ENCODE peak calls at places on chromosomes 2 and 18, in eight cellular contexts. K, T, W, H, Z, N, R and I are unnamed samples.

GRCh38 chr2:166090346-166090745 is 37.5 kb downstream of the SCN1A start:
- DNase-seq in K (peak), T (peak), W (no peak), H (no peak), Z (no peak), N (no peak), R (no peak), I (no peak)

GRCh38 chr2:234502919-234503285 is 6.0 kb upstream of the ARL4C start:
- DNase-seq in K (peak), T (no peak), W (no peak), H (no peak), Z (no peak), N (no peak), R (no peak), I (no peak)

GRCh38 chr2:136327162-136327852 is 209.4 kb upstream of the CXCR4 start:
- DNase-seq in K (peak), T (no peak), W (no peak), H (no peak), Z (peak), N (no peak), R (no peak), I (peak)

GRCh38 chr2:158742536-158742935 is 52.6 kb upstream of the DAPL1 start:
- DNase-seq in K (no peak), T (no peak), W (no peak), H (no peak), Z (no peak), N (no peak), R (no peak), I (no peak)

GRCh38 chr2:109139002-109139401 is 10.0 kb downstream of the SH3RF3 start:
- DNase-seq in K (no peak), T (no peak), W (no peak), H (no peak), Z (no peak), N (no peak), R (no peak), I (no peak)

GRCh38 chr18:3454365-3455089 is 4.6 kb downstream of the TGIF1 start:
- DNase-seq in K (peak), T (peak), W (no peak), H (no peak), Z (peak), N (peak), R (no peak), I (no peak)

GRCh38 chr18:39345321-39345720 is 1779.7 kb upstream of the CELF4 start:
- DNase-seq in K (no peak), T (no peak), W (no peak), H (no peak), Z (no peak), N (no peak), R (no peak), I (no peak)

GRCh38 chr2:172109670-172110421 is 7.1 kb upstream of the DLX2 start:
- DNase-seq in K (no peak), T (no peak), W (no peak), H (no peak), Z (no peak), N (no peak), R (no peak), I (no peak)

GRCh38 chr2:138090330-138090729 is 126.1 kb downstream of the HNMT start:
- DNase-seq in K (peak), T (peak), W (no peak), H (no peak), Z (peak), N (peak), R (no peak), I (no peak)
- TF ChIP-seq CTCF in K (peak), T (peak), W (peak), H (peak), Z (peak), N (peak), R (no peak), I (peak)

DNA sequence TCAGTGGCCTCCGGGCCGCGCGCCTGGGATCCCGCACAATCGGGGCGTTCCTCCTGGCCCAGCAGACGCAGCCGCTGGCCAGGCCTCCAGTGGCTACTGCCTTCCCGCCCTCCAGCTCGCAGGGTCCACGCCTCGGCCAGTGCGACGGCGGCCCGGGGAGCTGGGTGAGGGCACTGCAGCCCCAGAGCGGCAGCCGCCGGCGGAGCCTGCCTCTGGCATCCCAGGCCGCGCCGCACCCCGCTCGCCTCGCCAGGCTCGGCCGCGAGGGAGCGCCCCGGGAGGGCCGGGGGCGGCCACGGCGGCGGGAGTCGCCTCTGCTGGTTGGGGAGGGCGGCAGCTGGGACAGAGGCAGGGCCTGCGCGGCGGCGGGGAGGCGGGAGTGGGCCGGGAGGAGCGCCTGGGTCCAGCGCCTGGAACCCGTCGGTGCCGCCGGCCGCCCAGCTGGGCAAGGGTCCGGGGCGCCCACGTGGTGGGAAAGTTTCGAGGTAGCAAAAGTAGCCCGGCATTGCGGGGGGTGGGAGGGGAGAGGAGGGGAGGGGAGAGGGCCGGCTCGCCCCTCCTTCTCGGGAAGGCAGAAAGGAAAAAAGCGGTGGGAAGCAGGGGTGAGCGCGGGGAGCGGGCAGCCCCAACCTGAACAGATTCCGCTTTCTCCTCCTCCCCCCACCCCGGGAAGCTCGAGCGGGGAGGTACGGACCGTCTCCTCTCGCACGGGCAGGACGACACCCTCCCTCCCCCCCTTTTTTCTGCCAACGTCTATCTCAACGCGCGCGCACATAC is 1.5 kb upstream of the INHBB start:
- DNase-seq in K (no peak), T (no peak), W (peak), H (peak), Z (no peak), N (no peak), R (no peak), I (no peak)
- TF ChIP-seq CTCF in K (no peak), T (no peak), W (peak), H (no peak), Z (no peak), N (no peak), R (no peak), I (no peak)

DNA sequence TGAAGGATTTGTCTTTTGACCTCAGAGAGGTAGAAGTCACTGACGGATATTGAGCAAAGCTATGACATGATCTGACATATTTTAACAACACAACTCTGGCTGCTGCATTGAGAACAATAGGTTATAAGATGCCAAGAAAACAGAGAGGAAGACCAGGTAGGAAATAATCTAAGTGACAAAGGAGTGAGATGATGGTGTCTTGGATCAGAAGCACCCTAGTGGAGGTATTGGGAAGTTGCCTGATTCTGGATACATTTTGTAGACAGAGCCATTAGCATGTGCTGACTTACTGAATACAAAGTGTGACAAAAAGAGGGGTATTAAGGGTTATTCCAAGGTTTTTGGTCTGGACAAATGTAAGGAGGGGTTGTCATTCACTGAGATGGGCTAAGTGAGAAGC is 1438.1 kb downstream of the DPP10 start:
- DNase-seq in K (peak), T (no peak), W (no peak), H (no peak), Z (no peak), N (no peak), R (no peak), I (no peak)
- TF ChIP-seq CTCF in K (no peak), T (no peak), W (no peak), H (no peak), Z (no peak), N (no peak), R (no peak), I (no peak)

GRCh38 chr2:177692042-177692823 is 299.7 kb downstream of the AGPS start:
- DNase-seq in K (peak), T (peak), W (no peak), H (no peak), Z (no peak), N (peak), R (no peak), I (no peak)

GRCh38 chr2:177694348-177694747 is 301.8 kb downstream of the AGPS start:
- DNase-seq in K (no peak), T (no peak), W (no peak), H (no peak), Z (no peak), N (no peak), R (no peak), I (no peak)

GRCh38 chr2:177691177-177691576 is 298.6 kb downstream of the AGPS start:
- DNase-seq in K (no peak), T (no peak), W (no peak), H (no peak), Z (no peak), N (no peak), R (no peak), I (no peak)

GRCh38 chr2:177693658-177694334 is 301.2 kb downstream of the AGPS start:
- DNase-seq in K (no peak), T (no peak), W (no peak), H (no peak), Z (no peak), N (no peak), R (no peak), I (no peak)

GRCh38 chr2:177692828-177693269 is 300.3 kb downstream of the AGPS start:
- DNase-seq in K (peak), T (no peak), W (no peak), H (no peak), Z (no peak), N (peak), R (no peak), I (no peak)
- TF ChIP-seq CTCF in K (peak), T (peak), W (no peak), H (peak), Z (no peak), N (peak), R (no peak), I (no peak)

GRCh38 chr2:11129598-11130449 is 25.4 kb upstream of the SLC66A3 start:
- DNase-seq in K (peak), T (peak), W (no peak), H (peak), Z (peak), N (no peak), R (no peak), I (no peak)
- TF ChIP-seq CTCF in K (no peak), T (peak), W (no peak), H (peak), Z (peak), N (peak), R (no peak), I (no peak)

DNA sequence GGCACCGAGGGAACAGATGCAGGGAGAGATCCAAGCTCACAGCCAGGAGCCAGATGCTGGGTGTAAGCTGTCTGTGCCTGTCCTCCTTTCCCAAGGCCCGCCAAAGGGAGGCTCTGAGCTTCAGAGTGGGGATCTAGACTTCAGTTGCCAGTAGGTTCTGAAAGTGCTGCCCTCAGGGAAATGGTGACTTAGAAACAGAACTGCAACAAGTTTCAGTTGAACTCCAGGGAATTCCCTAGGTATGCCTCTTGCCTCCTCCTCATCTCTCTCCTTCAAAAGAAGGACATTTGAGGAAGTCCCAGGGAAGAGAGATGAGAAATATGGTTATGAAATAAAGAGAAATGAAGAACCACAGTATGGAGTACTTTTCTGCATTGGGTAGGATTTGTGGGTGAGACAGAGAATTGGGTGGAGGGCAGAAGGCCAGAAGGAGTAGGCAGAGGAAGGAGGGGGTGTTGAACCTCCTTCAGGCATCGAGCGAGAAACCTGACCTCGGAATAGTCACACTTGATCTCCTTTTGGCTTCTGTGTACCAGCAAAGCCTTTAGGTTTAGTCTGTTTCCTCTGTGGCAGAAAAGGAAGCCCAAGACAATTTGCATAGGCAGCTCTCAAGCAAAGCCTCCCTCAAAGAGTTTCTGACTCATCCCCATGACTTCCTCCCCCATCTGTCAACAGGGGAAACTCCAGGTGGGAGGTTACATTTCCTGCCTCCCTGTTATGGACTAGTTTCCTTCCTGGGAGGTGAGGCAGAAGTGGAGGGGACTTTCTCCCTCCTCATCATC is 45.7 kb downstream of the QPCT start:
- DNase-seq in K (peak), T (peak), W (no peak), H (no peak), Z (no peak), N (peak), R (no peak), I (peak)
- TF ChIP-seq CTCF in K (no peak), T (no peak), W (no peak), H (no peak), Z (no peak), N (no peak), R (no peak), I (no peak)

DNA sequence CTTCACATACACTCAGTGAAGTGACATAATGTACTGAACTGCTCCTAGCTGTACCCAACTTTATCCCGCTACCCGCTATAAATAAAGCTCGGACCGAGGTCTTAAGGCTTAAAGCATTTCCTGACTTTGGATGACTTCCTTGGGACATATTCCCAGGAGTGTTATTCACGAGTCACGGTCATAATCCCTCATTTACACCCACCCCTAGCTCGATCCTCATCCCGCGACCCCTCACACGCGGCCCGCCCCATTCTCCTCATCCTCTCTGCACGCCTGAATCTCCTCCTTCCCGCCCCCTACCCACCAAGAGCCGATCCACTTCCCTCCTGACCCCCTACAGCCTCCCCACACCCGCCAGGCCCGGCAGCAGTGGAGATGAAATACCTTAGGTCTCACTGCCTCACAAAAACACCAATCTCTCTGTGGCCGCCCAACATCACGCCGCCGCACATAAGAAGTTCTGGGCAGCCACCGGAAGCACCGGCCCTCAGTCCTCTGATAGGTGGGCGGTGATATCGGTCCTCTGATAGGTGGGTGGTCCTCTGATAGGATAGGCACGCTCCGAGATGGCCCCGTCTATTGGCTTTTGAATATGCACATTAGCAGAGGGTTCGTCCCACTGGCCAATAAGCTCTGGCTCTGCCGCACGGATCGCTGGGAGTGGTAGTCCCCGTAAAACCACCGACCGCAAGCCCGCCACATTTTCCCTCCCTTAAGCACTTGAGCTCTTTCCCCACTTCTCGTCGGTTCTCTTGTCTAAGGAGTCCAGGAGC is at the start of gene WDCP:
- DNase-seq in K (peak), T (peak), W (peak), H (peak), Z (peak), N (peak), R (peak), I (peak)
- TF ChIP-seq CTCF in K (no peak), T (peak), W (no peak), H (no peak), Z (no peak), N (no peak), R (no peak), I (no peak)

DNA sequence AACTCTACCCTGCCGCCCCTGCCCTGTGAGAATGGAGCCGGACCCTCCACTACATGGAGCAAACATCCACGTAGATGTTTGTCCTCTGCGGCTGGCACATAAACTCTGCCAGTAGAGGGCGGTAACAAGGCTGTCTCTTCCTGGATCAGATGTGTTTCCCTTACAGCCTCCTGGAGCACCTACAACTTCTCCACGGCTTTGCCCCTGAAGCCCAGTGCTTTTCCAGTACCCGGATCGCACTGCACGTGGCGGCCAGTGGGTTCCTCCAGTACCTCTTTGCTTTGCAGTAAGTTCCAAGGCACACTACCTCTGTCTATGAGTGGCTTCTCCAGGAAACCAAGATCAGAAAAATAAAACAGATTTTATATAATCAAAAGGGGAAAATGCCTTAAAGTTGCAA is 651.3 kb downstream of the DCDC2C start:
- DNase-seq in K (peak), T (peak), W (no peak), H (no peak), Z (no peak), N (no peak), R (no peak), I (no peak)
- TF ChIP-seq CTCF in K (peak), T (peak), W (no peak), H (no peak), Z (no peak), N (no peak), R (no peak), I (peak)

GRCh38 chr18:32906506-32907214 is 133.8 kb upstream of the KLHL14 start:
- DNase-seq in K (peak), T (no peak), W (no peak), H (no peak), Z (no peak), N (peak), R (no peak), I (no peak)
- TF ChIP-seq CTCF in K (no peak), T (no peak), W (no peak), H (no peak), Z (no peak), N (no peak), R (no peak), I (no peak)

GRCh38 chr2:5798083-5798482 is 105.9 kb downstream of the SOX11 start:
- DNase-seq in K (no peak), T (no peak), W (no peak), H (no peak), Z (no peak), N (no peak), R (no peak), I (no peak)
- TF ChIP-seq CTCF in K (no peak), T (no peak), W (no peak), H (no peak), Z (no peak), N (no peak), R (no peak), I (no peak)